ENCODE peak calls at places on chromosomes 3 and 15, in ten cellular contexts. H, V, F, Z, E, S, G, W, I and A are unnamed samples.

GRCh38 chr3:38925351-38925750 is 109.3 kb upstream of the SCN10A start:
- DNase-seq in F (no peak), I (no peak), G (no peak), S (no peak), E (no peak), H (no peak), V (no peak), Z (no peak), W (no peak), A (no peak)

GRCh38 chr3:87468938-87469337 is 192.6 kb upstream of the POU1F1 start:
- DNase-seq in I (peak; percentile 52), Z (no peak), F (no peak), G (no peak), W (no peak), E (no peak), H (no peak), V (no peak), S (no peak), A (no peak)

GRCh38 chr3:82133070-82133606 is 371.7 kb upstream of the GBE1 start:
- DNase-seq in G (peak; percentile 44), F (no peak), W (peak; percentile 60), E (peak; percentile 24), V (peak; percentile 48), Z (peak; percentile 80), H (peak; percentile 49), S (peak; percentile 69), I (peak; percentile 26), A (peak; percentile 52)

GRCh38 chr3:133561682-133562081 is 11.8 kb upstream of the CDV3 start:
- DNase-seq in S (no peak), Z (no peak), E (no peak), I (no peak), W (no peak), G (no peak), H (no peak), F (no peak), V (no peak), A (no peak)

GRCh38 chr3:186025161-186025560 is 83.7 kb downstream of the ETV5 start:
- DNase-seq in H (no peak), W (no peak), F (no peak), Z (no peak), I (peak; percentile 78), E (peak; percentile 39), V (no peak), S (no peak), G (no peak), A (no peak)

GRCh38 chr3:179729981-179730380 is 77.1 kb downstream of the USP13 start:
- DNase-seq in Z (no peak), I (no peak), E (no peak), V (no peak), F (no peak), H (no peak), W (no peak), S (no peak), G (no peak), A (no peak)

GRCh38 chr15:26729030-26729429 is 43.8 kb downstream of the GABRB3 start:
- DNase-seq in E (no peak), S (no peak), I (no peak), G (no peak), W (no peak), Z (no peak), V (no peak), F (no peak), H (no peak), A (no peak)

GRCh38 chr3:53489401-53490130 is 4.8 kb upstream of the CACNA1D start:
- DNase-seq in V (no peak), I (no peak), H (peak; percentile 51), E (no peak), Z (no peak), F (no peak), W (no peak), G (no peak), S (no peak), A (no peak)

GRCh38 chr15:73078722-73079121 is 26.5 kb downstream of the NEO1 start:
- DNase-seq in S (peak; percentile 36), I (peak; percentile 94), W (no peak), V (peak; percentile 30), H (no peak), Z (no peak), G (no peak), F (no peak), E (peak; percentile 27), A (no peak)

GRCh38 chr15:57146394-57147140 is 228.1 kb downstream of the TCF12 start:
- DNase-seq in S (no peak), V (no peak), Z (peak; percentile 56), I (peak; percentile 52), F (no peak), H (no peak), W (no peak), G (no peak), E (no peak), A (no peak)

GRCh38 chr3:56207913-56208312 is 260.4 kb downstream of the ERC2 start:
- DNase-seq in G (no peak), W (no peak), E (no peak), I (no peak), Z (no peak), H (no peak), F (no peak), V (no peak), S (no peak), A (no peak)

GRCh38 chr15:69921626-69922624 is 175.8 kb downstream of the TLE3 start:
- DNase-seq in G (no peak), I (no peak), Z (no peak), W (no peak), V (no peak), F (no peak), S (no peak), E (no peak), H (no peak), A (no peak)

GRCh38 chr3:138317687-138318086 is 12.0 kb downstream of the NME9 start:
- DNase-seq in H (no peak), F (no peak), V (no peak), G (peak; percentile 41), Z (no peak), W (no peak), E (no peak), S (no peak), I (no peak), A (no peak)

GRCh38 chr3:77079988-77080585 is 40.2 kb downstream of the ROBO2 start:
- DNase-seq in E (no peak), I (no peak), H (peak; percentile 79), Z (no peak), V (no peak), W (no peak), F (no peak), S (no peak), G (no peak), A (no peak)

GRCh38 chr3:107772016-107772415 is 249.3 kb downstream of the BBX start:
- DNase-seq in I (no peak), H (no peak), V (no peak), F (no peak), E (no peak), Z (no peak), W (no peak), S (no peak), G (no peak), A (no peak)

GRCh38 chr3:146682176-146682575 is 77.0 kb upstream of the PLSCR5 start:
- DNase-seq in H (no peak), Z (no peak), E (no peak), V (no peak), W (no peak), I (no peak), G (no peak), S (no peak), F (no peak), A (no peak)

GRCh38 chr3:21390136-21390535 is 360.9 kb downstream of the ZNF385D start:
- DNase-seq in S (no peak), H (no peak), G (no peak), V (no peak), F (no peak), W (no peak), Z (no peak), I (peak; percentile 98), E (no peak), A (no peak)

GRCh38 chr15:89171136-89172072 is 50.0 kb downstream of the RLBP1 start:
- DNase-seq in F (no peak), S (peak; percentile 51), V (peak; percentile 54), Z (peak; percentile 74), G (no peak), E (no peak), W (no peak), I (peak; percentile 42), H (peak; percentile 57), A (peak; percentile 54)

GRCh38 chr3:182364723-182365650 is 428.3 kb upstream of the ATP11B start:
- DNase-seq in I (peak; percentile 95), V (peak; percentile 7), G (peak; percentile 14), F (no peak), H (no peak), E (no peak), S (peak; percentile 20), Z (no peak), W (no peak), A (no peak)
- H3K27ac ChIP-seq in I (peak overlapping the region; percentile 43), V (no peak overlapping the region), G (no peak overlapping the region), F (peak overlapping the region; percentile 52), H (no peak overlapping the region), E (no peak overlapping the region), S (no peak overlapping the region), Z (no peak overlapping the region), W (no peak overlapping the region), A (no peak overlapping the region)

GRCh38 chr15:58460108-58460507 is 28.3 kb downstream of the LIPC start:
- DNase-seq in W (no peak), E (no peak), V (no peak), F (no peak), S (no peak), Z (no peak), H (no peak), G (no peak), I (no peak), A (no peak)
- H3K4me3 ChIP-seq in W (no peak overlapping the region), E (no peak overlapping the region), V (no peak overlapping the region), F (no peak overlapping the region), S (no peak overlapping the region), Z (no peak overlapping the region), H (no peak overlapping the region), G (no peak overlapping the region), I (no peak overlapping the region), A (no peak overlapping the region)

GRCh38 chr3:64489361-64490044 is 198.3 kb downstream of the ADAMTS9 start:
- DNase-seq in Z (peak; percentile 91), S (peak; percentile 71), H (peak; percentile 93), V (peak; percentile 54), I (peak; percentile 3), E (no peak), F (no peak), W (no peak), G (no peak), A (peak; percentile 76)
- H3K27ac ChIP-seq in Z (peak overlapping the region; percentile 66), S (no peak overlapping the region), H (peak overlapping the region; percentile 52), V (no peak overlapping the region), I (no peak overlapping the region), E (no peak overlapping the region), F (no peak overlapping the region), W (no peak overlapping the region), G (no peak overlapping the region), A (no peak overlapping the region)

DNA sequence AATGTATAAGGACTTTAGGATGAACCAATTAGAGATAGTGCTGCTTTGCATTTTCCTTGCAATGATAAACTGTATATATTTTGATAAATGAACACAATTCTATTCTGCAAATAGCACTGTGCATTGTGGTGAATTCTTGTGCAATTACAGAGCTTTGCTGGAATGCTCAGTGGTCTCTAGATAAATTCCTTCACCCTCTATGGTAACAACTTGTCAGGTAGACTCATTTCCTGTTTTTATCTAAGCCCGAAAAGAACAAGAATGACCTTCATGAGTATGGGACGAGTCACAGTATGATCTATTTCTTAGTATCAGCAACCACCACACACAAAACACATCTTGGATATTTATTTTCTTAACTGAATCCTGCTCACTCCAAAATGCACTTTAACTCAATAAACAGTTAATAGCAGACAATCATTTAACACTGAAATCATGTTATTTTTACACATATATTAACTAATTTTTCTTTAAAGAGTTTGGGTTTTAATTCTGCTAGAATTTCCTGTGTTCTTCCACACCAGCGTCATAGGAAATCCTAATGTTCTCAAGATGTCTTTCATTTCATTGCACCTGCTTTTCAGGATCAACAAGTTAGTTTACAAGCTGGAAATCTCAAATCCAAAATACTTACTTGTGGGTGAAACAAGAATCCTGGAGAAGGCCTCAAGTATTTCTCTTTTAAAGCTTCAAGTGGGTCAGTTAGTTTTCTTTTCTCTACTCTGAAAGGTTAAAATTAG is 551.2 kb downstream of the MECOM start:
- DNase-seq in W (no peak), Z (peak; percentile 20), G (no peak), V (no peak), F (no peak), E (peak; percentile 69), I (peak; percentile 96), S (no peak), H (no peak), A (no peak)
- H3K4me3 ChIP-seq in W (no peak overlapping the region), Z (no peak overlapping the region), G (no peak overlapping the region), V (no peak overlapping the region), F (no peak overlapping the region), E (no peak overlapping the region), I (no peak overlapping the region), S (no peak overlapping the region), H (no peak overlapping the region), A (no peak overlapping the region)